ENCODE peak calls at places on chromosome 12, in eight cellular contexts. Z, D, X, W, H, S, U and J are unnamed samples.

GRCh38 chr12:116202940-116203339 is 74.6 kb downstream of the MED13L start:
- DNase-seq in Z (no peak), D (no peak), X (no peak), W (no peak), H (no peak), S (no peak), U (no peak), J (no peak)

GRCh38 chr12:69566603-69567002 is 18.7 kb upstream of the CCT2 start:
- DNase-seq in Z (no peak), D (no peak), X (no peak), W (no peak), H (no peak), S (no peak), U (no peak), J (no peak)

GRCh38 chr12:2256915-2257314 is 204.1 kb downstream of the CACNA1C start:
- DNase-seq in Z (no peak), D (no peak), X (no peak), W (no peak), H (no peak), S (no peak), U (no peak), J (no peak)

GRCh38 chr12:122403115-122403770 is 19.2 kb downstream of the CLIP1 start:
- DNase-seq in Z (no peak), D (peak), X (no peak), W (no peak), H (no peak), S (no peak), U (no peak), J (no peak)

GRCh38 chr12:117699575-117699974 is 269.2 kb downstream of the KSR2 start:
- DNase-seq in Z (no peak), D (no peak), X (no peak), W (no peak), H (no peak), S (no peak), U (no peak), J (no peak)

GRCh38 chr12:49666176-49666575 is 41.0 kb downstream of the FMNL3 start:
- DNase-seq in Z (no peak), D (no peak), X (no peak), W (no peak), H (no peak), S (no peak), U (no peak), J (no peak)

GRCh38 chr12:91577586-91578539 is 395.2 kb upstream of the DCN start:
- DNase-seq in Z (no peak), D (peak), X (no peak), W (no peak), H (no peak), S (no peak), U (peak), J (no peak)

GRCh38 chr12:63301311-63301710 is 150.3 kb upstream of the AVPR1A start:
- DNase-seq in Z (no peak), D (no peak), X (no peak), W (no peak), H (no peak), S (no peak), U (no peak), J (no peak)

GRCh38 chr12:113271853-113272561 is 50.7 kb downstream of the TPCN1 start:
- DNase-seq in Z (no peak), D (no peak), X (peak), W (peak), H (no peak), S (no peak), U (no peak), J (peak)

GRCh38 chr12:49974231-49974675 is 1.5 kb downstream of the AQP6 start:
- DNase-seq in Z (no peak), D (no peak), X (peak), W (peak), H (no peak), S (no peak), U (no peak), J (no peak)

GRCh38 chr12:123892853-123893252 is 79.8 kb downstream of the CCDC92 start:
- DNase-seq in Z (no peak), D (no peak), X (no peak), W (no peak), H (no peak), S (no peak), U (no peak), J (no peak)

GRCh38 chr12:106773286-106773685 is 1.2 kb upstream of the RIC8B start:
- DNase-seq in Z (no peak), D (no peak), X (no peak), W (no peak), H (no peak), S (no peak), U (no peak), J (no peak)

GRCh38 chr12:30905483-30906009 is 21.0 kb upstream of the TSPAN11 start:
- DNase-seq in Z (no peak), D (no peak), X (no peak), W (no peak), H (no peak), S (peak), U (no peak), J (no peak)

GRCh38 chr12:55983229-55983849 is 9.5 kb downstream of the RAB5B start:
- DNase-seq in Z (no peak), D (no peak), X (no peak), W (no peak), H (no peak), S (no peak), U (no peak), J (no peak)

GRCh38 chr12:3242199-3242863 is 165.2 kb downstream of the TSPAN9 start:
- DNase-seq in Z (no peak), D (no peak), X (no peak), W (peak), H (no peak), S (no peak), U (no peak), J (no peak)

GRCh38 chr12:131832393-131833231 is 4.4 kb downstream of the MMP17 start:
- DNase-seq in Z (no peak), D (no peak), X (peak), W (peak), H (no peak), S (no peak), U (peak), J (no peak)

GRCh38 chr12:16056910-16057309 is 145.8 kb downstream of the DERA start:
- DNase-seq in Z (no peak), D (no peak), X (no peak), W (no peak), H (no peak), S (no peak), U (no peak), J (no peak)

GRCh38 chr12:68641138-68641537 is 30.4 kb downstream of the RAP1B start:
- DNase-seq in Z (peak), D (peak), X (no peak), W (no peak), H (no peak), S (no peak), U (no peak), J (no peak)

GRCh38 chr12:124927325-124928094 is 13.1 kb upstream of the UBC start:
- DNase-seq in Z (peak), D (peak), X (peak), W (peak), H (peak), S (peak), U (no peak), J (no peak)

GRCh38 chr12:114821571-114821970 is 137.6 kb upstream of the TBX3 start:
- DNase-seq in Z (no peak), D (no peak), X (no peak), W (no peak), H (no peak), S (no peak), U (no peak), J (no peak)

GRCh38 chr12:22684526-22685118 is 59.7 kb downstream of the ETNK1 start:
- DNase-seq in Z (no peak), D (peak), X (no peak), W (no peak), H (no peak), S (no peak), U (peak), J (no peak)

GRCh38 chr12:113227169-113227568 is 5.9 kb downstream of the TPCN1 start:
- DNase-seq in Z (no peak), D (no peak), X (no peak), W (no peak), H (no peak), S (no peak), U (no peak), J (no peak)

GRCh38 chr12:29782821-29783772 is 645 bp downstream of the TMTC1 start:
- DNase-seq in Z (no peak), D (no peak), X (peak), W (peak), H (no peak), S (peak), U (no peak), J (no peak)

GRCh38 chr12:83666690-83667089 is 980.0 kb downstream of the TMTC2 start:
- DNase-seq in Z (no peak), D (no peak), X (no peak), W (no peak), H (no peak), S (no peak), U (no peak), J (no peak)

GRCh38 chr12:774051-774614 is 21.8 kb downstream of the WNK1 start:
- DNase-seq in Z (no peak), D (no peak), X (no peak), W (no peak), H (no peak), S (no peak), U (no peak), J (no peak)

GRCh38 chr12:16608346-16608745 is 2.4 kb upstream of the LMO3 start:
- DNase-seq in Z (no peak), D (no peak), X (no peak), W (no peak), H (no peak), S (no peak), U (no peak), J (no peak)

GRCh38 chr12:69880566-69880965 is 55.5 kb downstream of the MYRFL start:
- DNase-seq in Z (no peak), D (no peak), X (no peak), W (no peak), H (no peak), S (no peak), U (no peak), J (no peak)

GRCh38 chr12:115384391-115384790 is 700.4 kb upstream of the TBX3 start:
- DNase-seq in Z (no peak), D (no peak), X (no peak), W (no peak), H (no peak), S (no peak), U (no peak), J (no peak)

GRCh38 chr12:124720687-124721500 is 142.8 kb downstream of the SCARB1 start:
- DNase-seq in Z (no peak), D (no peak), X (no peak), W (peak), H (no peak), S (no peak), U (peak), J (no peak)

GRCh38 chr12:57110189-57111045 is 745 bp downstream of the STAT6 start:
- DNase-seq in Z (peak), D (peak), X (peak), W (peak), H (peak), S (peak), U (peak), J (no peak)

GRCh38 chr12:3246253-3246652 is 169.1 kb downstream of the TSPAN9 start:
- DNase-seq in Z (no peak), D (no peak), X (no peak), W (no peak), H (no peak), S (no peak), U (no peak), J (no peak)

GRCh38 chr12:116551952-116552749 is 7.0 kb upstream of the MAP1LC3B2 start:
- DNase-seq in Z (no peak), D (no peak), X (no peak), W (no peak), H (no peak), S (no peak), U (no peak), J (no peak)

GRCh38 chr12:108729612-108730336 is 1.5 kb downstream of the CORO1C start:
- DNase-seq in Z (no peak), D (no peak), X (no peak), W (no peak), H (no peak), S (no peak), U (no peak), J (no peak)

GRCh38 chr12:67651380-67651695 is 2.8 kb downstream of the DYRK2 start:
- DNase-seq in Z (peak), D (peak), X (no peak), W (no peak), H (no peak), S (no peak), U (no peak), J (no peak)

GRCh38 chr12:51793201-51793600 is 55.3 kb downstream of the FIGNL2 start:
- DNase-seq in Z (no peak), D (no peak), X (no peak), W (no peak), H (no peak), S (no peak), U (no peak), J (peak)

GRCh38 chr12:60148109-60148508 is 552.3 kb downstream of the SLC16A7 start:
- DNase-seq in Z (no peak), D (no peak), X (no peak), W (no peak), H (no peak), S (no peak), U (no peak), J (peak)